ENCODE peak calls at places on chromosome 6, in six cellular contexts. U is uterus, I is ovary, A is HCT116, W is breast epithelium, J is Peyer's patch. K is an unnamed sample.

GRCh38 chr6:47195251-47195650 is 114.5 kb downstream of the TNFRSF21 start:
- DNase-seq in U (no peak), I (peak; percentile 45), A (no peak), W (no peak), J (no peak), K (no peak)

GRCh38 chr6:4460595-4461475 is 315.4 kb upstream of the CDYL start:
- DNase-seq in U (peak; percentile 70), I (peak; percentile 75), A (no peak), W (peak; percentile 90), J (no peak), K (peak; percentile 57)

GRCh38 chr6:53894086-53894485 is 99.3 kb downstream of the LRRC1 start:
- DNase-seq in U (no peak), I (no peak), A (no peak), W (no peak), J (no peak), K (no peak)

GRCh38 chr6:139743629-139744028 is 369.2 kb upstream of the CITED2 start:
- DNase-seq in U (no peak), I (no peak), A (peak; percentile 10), W (no peak), J (no peak), K (no peak)

GRCh38 chr6:106339334-106340029 is 13.9 kb upstream of the ATG5 start:
- DNase-seq in U (peak; percentile 28), I (no peak), A (peak; percentile 57), W (peak; percentile 54), J (peak; percentile 31), K (peak; percentile 76)

GRCh38 chr6:29731281-29731680 is 8.0 kb downstream of the HLA-F start:
- DNase-seq in U (no peak), I (no peak), A (no peak), W (no peak), J (no peak), K (no peak)

GRCh38 chr6:71351190-71351589 is 62.6 kb downstream of the OGFRL1 start:
- DNase-seq in U (no peak), I (no peak), A (no peak), W (no peak), J (no peak), K (no peak)

GRCh38 chr6:33698494-33698893 is 13.0 kb downstream of the UQCC2 start:
- DNase-seq in U (no peak), I (no peak), A (no peak), W (no peak), J (no peak), K (no peak)

GRCh38 chr6:34053721-34054120 is 92.2 kb downstream of the GRM4 start:
- DNase-seq in U (no peak), I (no peak), A (no peak), W (no peak), J (no peak), K (peak; percentile 54)

GRCh38 chr6:124854338-124854922 is 107.8 kb upstream of the RNF217 start:
- DNase-seq in U (no peak), I (no peak), A (no peak), W (no peak), J (no peak), K (no peak)

GRCh38 chr6:128655978-128656498 is 135.6 kb upstream of the PTPRK start:
- DNase-seq in U (no peak), I (no peak), A (peak; percentile 85), W (no peak), J (no peak), K (no peak)

GRCh38 chr6:4947716-4948115 is 56.1 kb downstream of the RPP40 start:
- DNase-seq in U (no peak), I (no peak), A (no peak), W (no peak), J (no peak), K (no peak)

GRCh38 chr6:36976005-36976261 is 10.1 kb downstream of the MTCH1 start:
- DNase-seq in U (no peak), I (no peak), A (no peak), W (no peak), J (no peak), K (no peak)

GRCh38 chr6:77926198-77926752 is 273.4 kb downstream of the MEI4 start:
- DNase-seq in U (no peak), I (no peak), A (peak; percentile 37), W (no peak), J (no peak), K (no peak)

DNA sequence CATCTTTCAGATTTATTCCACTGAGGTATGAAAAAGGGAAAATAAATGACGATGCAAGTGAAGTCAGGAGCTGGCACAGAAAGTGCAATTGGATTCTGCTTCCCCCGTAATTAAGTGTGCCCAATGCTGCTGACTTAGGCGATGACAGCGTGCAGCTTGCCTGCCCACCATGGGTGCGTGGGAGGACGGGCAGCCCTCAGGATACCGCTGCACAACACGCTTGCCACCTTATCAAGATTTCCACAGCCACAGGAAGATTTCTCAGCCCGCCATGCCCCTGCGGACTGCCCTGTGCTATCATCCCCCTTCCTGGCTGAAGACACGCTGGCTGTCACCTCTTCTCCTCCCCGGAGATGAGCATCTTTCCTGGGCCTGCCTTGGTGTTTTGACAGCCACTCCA is 103.3 kb upstream of the BACH2 start:
- DNase-seq in U (no peak), I (no peak), A (no peak), W (no peak), J (no peak), K (no peak)
- H3K9me3 ChIP-seq in U (no peaks in the 10 kb centered on the region), I (no peaks in the 10 kb centered on the region), A (no peaks in the 10 kb centered on the region), W (no peaks in the 10 kb centered on the region), J (no peaks in the 10 kb centered on the region), K (no peaks in the 10 kb centered on the region)

GRCh38 chr6:108902389-108902792 is 54.2 kb downstream of the ARMC2 start:
- DNase-seq in U (no peak), I (no peak), A (no peak), W (no peak), J (no peak), K (no peak)
- H3K4me1 ChIP-seq in U (no peaks in the 10 kb centered on the region), I (no peaks in the 10 kb centered on the region), A (peaks cover 3% of the 10 kb centered on the region), W (no peaks in the 10 kb centered on the region), J (peaks cover 10% of the 10 kb centered on the region), K (no peaks in the 10 kb centered on the region)

GRCh38 chr6:137881522-137881886 is 14.4 kb downstream of the TNFAIP3 start:
- DNase-seq in U (no peak), I (no peak), A (no peak), W (no peak), J (no peak), K (no peak)
- H3K36me3 ChIP-seq in U (no peaks in the 10 kb centered on the region), I (no peaks in the 10 kb centered on the region), A (peaks cover 3% of the 10 kb centered on the region), W (peaks cover 7% of the 10 kb centered on the region), J (no peaks in the 10 kb centered on the region), K (peaks cover 22% of the 10 kb centered on the region)

GRCh38 chr6:119186490-119186889 is 108.0 kb upstream of the FAM184A start:
- DNase-seq in U (no peak), I (no peak), A (no peak), W (no peak), J (no peak), K (no peak)

GRCh38 chr6:119187596-119187995 is 109.1 kb upstream of the FAM184A start:
- DNase-seq in U (no peak), I (no peak), A (no peak), W (no peak), J (no peak), K (no peak)

GRCh38 chr6:119190176-119190575 is 111.7 kb upstream of the FAM184A start:
- DNase-seq in U (no peak), I (no peak), A (no peak), W (no peak), J (no peak), K (no peak)

GRCh38 chr6:119192200-119192599 is 113.7 kb upstream of the FAM184A start:
- DNase-seq in U (no peak), I (no peak), A (no peak), W (no peak), J (no peak), K (no peak)

GRCh38 chr6:119189498-119189897 is 111.0 kb upstream of the FAM184A start:
- DNase-seq in U (no peak), I (no peak), A (no peak), W (no peak), J (no peak), K (no peak)
- H3K9me3 ChIP-seq in U (no peaks in the 10 kb centered on the region), I (no peaks in the 10 kb centered on the region), A (no peaks in the 10 kb centered on the region), W (no peaks in the 10 kb centered on the region), J (no peaks in the 10 kb centered on the region), K (no peaks in the 10 kb centered on the region)

K was measured in mucosa of descending colon.